ENCODE peak calls at places on chromosomes 1 and 21, in ten cellular contexts. B is NCI-H446; M is activated CD8-positive, alpha-beta memory T cell treated with anti-CD3 and anti-CD28 coated beads for 48 hours; K is GM12865; V is RKO; Q is endothelial cell; U is activated gamma-delta T cell treated with Interleukin-2 at 50 U/mL for 16 hours; X is NCI-H2081 treated with DMSO at 0.1 percent for 48 hours; Z is stimulated activated naive CD4-positive, alpha-beta T cell; J is NCI-H146. O is an unnamed sample.

GRCh38 chr1:20658166-20658915 is 2.8 kb downstream of the DDOST start:
- DNase-seq in B (no peak), M (no peak), K (no peak), V (no peak), Q (no peak), U (no peak), X (no peak), Z (no peak), J (no peak), O (no peak)

GRCh38 chr21:28974531-28975227 is 18.0 kb downstream of the LTN1 start:
- DNase-seq in B (no peak), M (no peak), K (no peak), V (no peak), Q (no peak), U (no peak), X (no peak), Z (no peak), J (no peak), O (no peak)

GRCh38 chr1:39262802-39263201 is 58.3 kb downstream of the MACF1 start:
- DNase-seq in B (no peak), M (no peak), K (no peak), V (no peak), Q (no peak), U (no peak), X (no peak), Z (no peak), J (no peak), O (no peak)

GRCh38 chr1:219876798-219877209 is 51.6 kb downstream of the SLC30A10 start:
- DNase-seq in B (no peak), M (no peak), K (peak; percentile 2), V (peak; percentile 52), Q (no peak), U (no peak), X (no peak), Z (no peak), J (no peak), O (peak; percentile 16)

GRCh38 chr1:222079546-222079945 is 337.7 kb upstream of the DUSP10 start:
- DNase-seq in B (no peak), M (no peak), K (no peak), V (no peak), Q (no peak), U (no peak), X (no peak), Z (no peak), J (no peak), O (no peak)

GRCh38 chr1:226863446-226863845 is 7.0 kb upstream of the PSEN2 start:
- DNase-seq in B (no peak), M (no peak), K (no peak), V (no peak), Q (no peak), U (no peak), X (no peak), Z (no peak), J (no peak), O (peak; percentile 56)

GRCh38 chr1:169363046-169363756 is 4.4 kb downstream of the NME7 start:
- DNase-seq in B (no peak), M (no peak), K (peak; percentile 52), V (peak; percentile 31), Q (no peak), U (no peak), X (no peak), Z (no peak), J (no peak), O (peak; percentile 40)

GRCh38 chr1:12276225-12276624 is 46.4 kb downstream of the VPS13D start:
- DNase-seq in B (no peak), M (no peak), K (peak; percentile 62), V (no peak), Q (peak; percentile 44), U (peak; percentile 4), X (no peak), Z (no peak), J (no peak), O (no peak)

GRCh38 chr1:213649373-213649772 is 338.4 kb upstream of the PROX1 start:
- DNase-seq in B (no peak), M (no peak), K (no peak), V (no peak), Q (no peak), U (no peak), X (no peak), Z (no peak), J (peak; percentile 83), O (no peak)

GRCh38 chr1:107844009-107844408 is 121.0 kb downstream of the VAV3 start:
- DNase-seq in B (no peak), M (no peak), K (peak; percentile 24), V (no peak), Q (no peak), U (no peak), X (no peak), Z (no peak), J (no peak), O (no peak)

GRCh38 chr1:12174789-12175455 is 8.1 kb downstream of the TNFRSF1B start:
- DNase-seq in B (no peak), M (no peak), K (no peak), V (no peak), Q (peak; percentile 43), U (no peak), X (no peak), Z (no peak), J (no peak), O (peak; percentile 25)

GRCh38 chr1:218671573-218671972 is 326.4 kb downstream of the TGFB2 start:
- DNase-seq in B (peak; percentile 34), M (no peak), K (no peak), V (no peak), Q (no peak), U (no peak), X (peak; percentile 34), Z (no peak), J (peak; percentile 22), O (no peak)

GRCh38 chr1:44270666-44271628 is 57.7 kb downstream of the DMAP1 start:
- DNase-seq in B (peak; percentile 50), M (no peak), K (no peak), V (no peak), Q (no peak), U (no peak), X (no peak), Z (no peak), J (no peak), O (no peak)

GRCh38 chr1:178951600-178951999 is 74.1 kb upstream of the FAM20B start:
- DNase-seq in B (no peak), M (no peak), K (no peak), V (no peak), Q (no peak), U (no peak), X (no peak), Z (no peak), J (no peak), O (no peak)

GRCh38 chr1:14884619-14885175 is 268.9 kb upstream of the TMEM51 start:
- DNase-seq in B (no peak), M (no peak), K (no peak), V (no peak), Q (no peak), U (no peak), X (no peak), Z (no peak), J (no peak), O (no peak)

GRCh38 chr1:1082239-1083180 is 8.4 kb upstream of the RNF223 start:
- DNase-seq in B (no peak), M (no peak), K (no peak), V (no peak), Q (peak; percentile 11), U (no peak), X (no peak), Z (no peak), J (no peak), O (no peak)

GRCh38 chr1:227155004-227155403 is 163.3 kb downstream of the CDC42BPA start:
- DNase-seq in B (no peak), M (no peak), K (no peak), V (no peak), Q (no peak), U (no peak), X (no peak), Z (no peak), J (no peak), O (no peak)

GRCh38 chr1:6234502-6235295 is 1.1 kb downstream of the ICMT start:
- DNase-seq in B (no peak), M (no peak), K (peak; percentile 30), V (peak; percentile 81), Q (no peak), U (no peak), X (no peak), Z (no peak), J (no peak), O (no peak)

GRCh38 chr1:227741166-227741870 is 6.1 kb downstream of the SNAP47 start:
- DNase-seq in B (no peak), M (no peak), K (no peak), V (no peak), Q (no peak), U (no peak), X (no peak), Z (no peak), J (no peak), O (no peak)

GRCh38 chr1:161115132-161115711 is 2.6 kb downstream of the PFDN2 start:
- DNase-seq in B (no peak), M (no peak), K (no peak), V (peak; percentile 100), Q (no peak), U (no peak), X (no peak), Z (no peak), J (no peak), O (peak; percentile 52)

GRCh38 chr1:155133799-155134281 is 1.8 kb upstream of the SLC50A1 start:
- DNase-seq in B (no peak), M (no peak), K (no peak), V (no peak), Q (no peak), U (no peak), X (no peak), Z (no peak), J (no peak), O (no peak)

GRCh38 chr1:59569198-59569597 is 245.6 kb upstream of the HOOK1 start:
- DNase-seq in B (no peak), M (no peak), K (no peak), V (no peak), Q (no peak), U (no peak), X (no peak), Z (no peak), J (no peak), O (peak; percentile 30)

GRCh38 chr1:212565079-212565478 is 43.5 kb upstream of the ATF3 start:
- DNase-seq in B (no peak), M (no peak), K (no peak), V (no peak), Q (no peak), U (no peak), X (no peak), Z (no peak), J (no peak), O (no peak)